ENCODE peak calls at places on chromosomes 12 and 14, in five cellular contexts. F is SK-N-SH, O is PC-3, Y is HCT116, G is MM.1S. A is an unnamed sample.

GRCh38 chr12:123634142-123634561 is 523 bp downstream of the GTF2H3 start:
- DNase-seq in G (no peak), O (no peak), Y (no peak), F (no peak), A (no peak)

GRCh38 chr12:103901518-103902173 is 28.6 kb upstream of the HSP90B1 start:
- DNase-seq in F (no peak), Y (no peak), O (no peak), G (peak; percentile 92), A (no peak)

GRCh38 chr14:99781091-99781490 is 12.1 kb upstream of the EML1 start:
- DNase-seq in F (no peak), O (no peak), G (no peak), Y (no peak), A (no peak)

GRCh38 chr14:95144849-95145248 is 12.5 kb downstream of the DICER1 start:
- DNase-seq in G (no peak), Y (no peak), O (no peak), F (no peak), A (no peak)

GRCh38 chr12:131369094-131369845 is 341.6 kb upstream of the SFSWAP start:
- DNase-seq in Y (no peak), F (no peak), O (no peak), G (no peak), A (no peak)

GRCh38 chr14:52327374-52328226 is 13.5 kb downstream of the PTGER2 start:
- DNase-seq in Y (no peak), G (no peak), O (peak; percentile 70), F (no peak), A (no peak)

GRCh38 chr12:49811136-49811535 is 17.1 kb downstream of the NCKAP5L start:
- DNase-seq in Y (no peak), G (no peak), F (no peak), O (no peak), A (no peak)

GRCh38 chr12:39102474-39103209 is 197.3 kb upstream of the CPNE8 start:
- DNase-seq in G (no peak), O (peak; percentile 86), Y (no peak), F (no peak), A (no peak)

GRCh38 chr12:105713901-105714300 is 383.4 kb downstream of the C12orf75 start:
- DNase-seq in G (no peak), Y (no peak), F (no peak), O (no peak), A (no peak)

GRCh38 chr12:121170581-121171260 is 38.0 kb downstream of the P2RX7 start:
- DNase-seq in F (no peak), O (peak; percentile 11), G (no peak), Y (no peak), A (no peak)

GRCh38 chr12:65696227-65696626 is 128.1 kb upstream of the HMGA2 start:
- DNase-seq in G (no peak), Y (no peak), O (peak; percentile 70), F (no peak), A (no peak)

GRCh38 chr12:65689508-65689907 is 134.8 kb upstream of the HMGA2 start:
- DNase-seq in Y (no peak), F (no peak), O (no peak), G (no peak), A (no peak)

GRCh38 chr12:65699251-65699650 is 125.0 kb upstream of the HMGA2 start:
- DNase-seq in F (no peak), G (no peak), Y (no peak), O (peak; percentile 34), A (no peak)

GRCh38 chr12:65690477-65690876 is 133.8 kb upstream of the HMGA2 start:
- DNase-seq in Y (no peak), F (no peak), O (no peak), G (no peak), A (no peak)

DNA sequence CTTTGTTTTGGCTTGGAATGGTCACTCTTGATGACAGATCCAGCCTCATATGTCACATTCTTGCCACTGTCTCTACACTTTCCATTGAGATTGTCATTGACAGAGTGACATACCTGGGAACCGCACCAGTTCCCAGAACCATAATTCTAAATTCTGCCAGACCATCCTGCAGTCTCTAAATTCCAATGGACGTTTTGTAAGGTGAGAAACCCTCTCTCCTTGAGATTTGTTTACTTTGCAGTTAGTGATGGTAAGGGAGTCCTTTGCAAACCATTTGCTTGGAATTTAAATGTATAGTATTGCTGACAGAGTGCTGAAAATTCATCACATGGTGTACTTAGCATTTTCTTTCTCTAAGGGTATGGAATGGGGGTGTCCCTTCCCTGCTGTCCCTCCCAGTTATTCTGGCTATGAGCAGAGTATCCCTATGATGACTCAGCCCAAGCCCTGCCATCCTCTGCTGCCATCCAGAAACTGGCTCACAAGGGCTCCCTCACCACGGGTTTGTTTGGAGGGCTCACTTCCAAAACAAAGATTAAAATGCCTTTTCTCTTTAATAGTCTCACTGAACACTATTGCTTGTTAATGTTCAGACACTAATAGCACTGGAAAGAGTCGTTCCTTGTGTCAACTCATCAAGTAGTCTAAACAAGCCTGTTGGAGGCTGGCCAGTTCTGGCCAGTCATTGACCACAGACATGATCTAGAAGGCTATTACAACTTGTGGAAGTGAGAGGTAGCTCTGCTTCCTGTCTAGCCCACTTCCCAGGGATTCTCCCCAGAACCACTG is 129.0 kb upstream of the HMGA2 start:
- DNase-seq in Y (peak; percentile 93), O (peak; percentile 99), F (no peak), G (no peak), A (no peak)
- H3K9ac ChIP-seq in Y (peak overlapping the region; percentile 9), O (peak overlapping the region; percentile 52), F (peak overlapping the region; percentile 53), G (no peak overlapping the region), A (no peak overlapping the region)

DNA sequence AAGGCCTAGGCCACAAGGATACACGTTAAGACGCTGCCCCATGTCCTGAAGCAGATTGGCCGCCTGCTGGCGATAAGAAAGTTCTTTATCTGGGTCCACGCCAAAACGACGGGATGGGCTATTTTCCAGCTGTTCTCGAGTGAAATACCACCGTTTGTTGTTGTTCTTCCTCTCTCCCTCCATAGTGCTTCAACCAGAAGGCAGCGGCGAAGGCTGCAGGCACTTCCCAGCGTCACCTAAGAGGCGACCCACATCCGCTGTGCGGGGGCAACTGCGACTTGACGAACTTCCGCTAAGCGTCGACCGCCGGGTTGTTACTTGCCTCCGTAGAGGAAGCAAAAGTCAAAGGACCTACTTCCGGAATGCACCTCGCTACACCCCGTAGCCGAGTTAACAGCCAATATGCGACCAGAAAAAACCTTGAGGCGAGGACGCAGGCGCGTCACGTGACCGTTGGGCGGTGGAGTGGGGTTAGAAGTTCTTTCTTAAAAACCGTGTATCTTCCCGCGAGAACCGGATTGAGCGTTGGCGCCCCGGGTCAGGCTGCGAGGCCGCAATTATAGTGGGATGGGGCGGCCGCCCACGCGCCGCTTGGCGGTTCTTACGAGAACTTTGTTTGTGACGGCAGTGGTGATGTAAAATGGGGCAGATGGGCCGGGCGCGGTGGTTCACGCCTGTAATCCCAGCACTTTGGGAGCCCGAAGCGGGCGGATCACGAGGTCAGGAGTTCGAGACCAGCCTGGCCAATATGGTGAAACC is at the start of gene CCNT1:
- DNase-seq in O (peak; percentile 99), Y (peak; percentile 100), F (peak; percentile 96), G (peak; percentile 100), A (peak; percentile 99)
- TF ChIP-seq CTCF in O (no peak), Y (peak; percentile 26), F (peak; percentile 35), G (peak; percentile 6), A (peak; percentile 41)

GRCh38 chr12:11695321-11695720 is 45.8 kb downstream of the ETV6 start:
- DNase-seq in O (no peak), Y (no peak), G (no peak), F (no peak), A (no peak)
- TF ChIP-seq EZH2phosphoT487 in O (no peak), Y (no peak), G (no peak), F (no peak), A (no peak)

DNA sequence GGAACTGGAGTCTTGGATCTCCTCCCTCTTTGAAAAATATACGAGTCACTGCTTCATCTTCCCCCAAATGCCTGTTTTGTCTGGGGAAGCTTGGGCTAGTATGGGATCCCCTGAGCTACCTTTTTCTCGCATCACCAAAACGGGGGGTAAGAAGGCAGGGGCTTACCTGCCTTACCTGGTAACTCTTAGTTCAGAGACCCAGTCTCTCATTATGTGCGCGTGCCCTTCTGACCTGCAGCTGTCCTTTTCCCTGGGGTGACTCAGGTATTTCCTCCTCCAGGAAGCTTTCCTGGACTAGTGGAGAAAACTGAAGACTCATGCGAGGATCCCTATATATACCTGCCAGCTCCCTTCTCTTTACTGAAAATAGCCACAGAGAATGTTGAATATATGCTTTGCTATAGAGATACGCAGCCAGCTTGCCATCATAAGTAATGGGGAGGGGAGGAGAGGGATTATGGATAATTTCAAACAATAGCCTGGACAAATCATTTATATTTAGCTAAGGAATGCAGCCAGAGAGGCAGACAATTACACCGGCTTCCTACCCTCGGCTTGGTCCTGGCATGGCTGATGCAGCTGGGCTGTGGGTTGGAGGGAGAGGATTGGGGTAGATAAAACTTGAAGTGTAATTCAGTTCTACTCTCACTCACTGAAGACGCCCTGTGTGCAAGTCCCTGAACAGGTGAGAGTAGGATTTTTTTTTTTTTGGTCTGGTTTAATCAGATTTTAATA is 1.1 kb downstream of the TSPAN9 start:
- DNase-seq in G (no peak), Y (no peak), O (no peak), F (no peak), A (no peak)
- H3K9ac ChIP-seq in G (no peak overlapping the region), Y (peak overlapping the region; percentile 58), O (peak overlapping the region; percentile 28), F (peak overlapping the region; percentile 60), A (no peak overlapping the region)

GRCh38 chr14:61297581-61297980 is 16.4 kb upstream of the TMEM30B start:
- DNase-seq in F (no peak), O (no peak), Y (no peak), G (no peak), A (no peak)

GRCh38 chr14:61300209-61300608 is 19.1 kb upstream of the TMEM30B start:
- DNase-seq in F (no peak), G (no peak), Y (no peak), O (no peak), A (no peak)

GRCh38 chr14:61298834-61299233 is 17.7 kb upstream of the TMEM30B start:
- DNase-seq in Y (no peak), F (no peak), G (no peak), O (no peak), A (no peak)

GRCh38 chr14:61296151-61296550 is 15.0 kb upstream of the TMEM30B start:
- DNase-seq in F (no peak), O (no peak), G (no peak), Y (no peak), A (peak; percentile 27)

GRCh38 chr14:61296707-61297502 is 15.8 kb upstream of the TMEM30B start:
- DNase-seq in Y (peak; percentile 27), G (no peak), F (peak; percentile 34), O (peak; percentile 87), A (no peak)
- TF ChIP-seq CTCF in Y (peak; percentile 73), G (peak; percentile 38), F (peak; percentile 86), O (peak; percentile 96), A (peak; percentile 67)